ENCODE peak calls at places on chromosome 21, in nine cellular contexts. B is activated CD4-positive, alpha-beta memory T cell treated with anti-CD3 and anti-CD28 coated beads, Interleukin-2, amount 10 ng/mL, durations not matched to agents 7 days and 5 days; H is EL; D is MV-4-11; M is left colon; A is activated naive CD8-positive, alpha-beta T cell treated with anti-CD3 and anti-CD28 coated beads, Interleukin-2, amount 50 U/mL, for 24 hours; V is prostate gland; E is tibial nerve; L is memory B cell. G is an unnamed sample.

GRCh38 chr21:17512245-17513213 is at the start of gene CXADR:
- DNase-seq in B (peak; percentile 76), H (peak; percentile 49), D (no peak), M (peak; percentile 91), A (peak; percentile 72), V (peak; percentile 92), E (no peak), L (peak; percentile 47), G (no peak)

GRCh38 chr21:15063821-15064575 is 802 bp downstream of the NRIP1 start:
- DNase-seq in B (no peak), H (peak; percentile 49), D (no peak), M (peak; percentile 72), A (peak; percentile 43), V (peak; percentile 34), E (peak; percentile 22), L (no peak), G (peak; percentile 67)

GRCh38 chr21:36698160-36699025 is 522 bp upstream of the SIM2 start:
- DNase-seq in B (no peak), H (no peak), D (no peak), M (no peak), A (no peak), V (no peak), E (no peak), L (no peak), G (no peak)

GRCh38 chr21:28675265-28676041 is 317.2 kb downstream of the LTN1 start:
- DNase-seq in B (no peak), H (peak; percentile 19), D (no peak), M (no peak), A (no peak), V (no peak), E (no peak), L (no peak), G (peak; percentile 62)

GRCh38 chr21:44303490-44303981 is 3.7 kb downstream of the PFKL start:
- DNase-seq in B (no peak), H (no peak), D (no peak), M (peak; percentile 85), A (no peak), V (no peak), E (no peak), L (no peak), G (no peak)

GRCh38 chr21:42636931-42637601 is 16.4 kb upstream of the PDE9A start:
- DNase-seq in B (no peak), H (no peak), D (no peak), M (no peak), A (no peak), V (no peak), E (no peak), L (no peak), G (no peak)

GRCh38 chr21:34144224-34144623 is 70.8 kb downstream of the MRPS6 start:
- DNase-seq in B (no peak), H (no peak), D (no peak), M (no peak), A (no peak), V (no peak), E (no peak), L (no peak), G (no peak)

GRCh38 chr21:44084496-44085241 is 22.5 kb upstream of the PWP2 start:
- DNase-seq in B (no peak), H (no peak), D (no peak), M (no peak), A (no peak), V (no peak), E (no peak), L (no peak), G (no peak)

GRCh38 chr21:24590261-24590660 is 1017.0 kb downstream of the MRPL39 start:
- DNase-seq in B (no peak), H (no peak), D (no peak), M (no peak), A (no peak), V (no peak), E (no peak), L (no peak), G (no peak)

GRCh38 chr21:45285266-45285931 is 2.3 kb downstream of the POFUT2 start:
- DNase-seq in B (no peak), H (no peak), D (no peak), M (peak; percentile 3), A (no peak), V (no peak), E (peak; percentile 9), L (no peak), G (no peak)

GRCh38 chr21:38241029-38241740 is 15.6 kb upstream of the KCNJ15 start:
- DNase-seq in B (no peak), H (peak; percentile 54), D (no peak), M (no peak), A (no peak), V (peak; percentile 71), E (no peak), L (no peak), G (peak; percentile 81)

GRCh38 chr21:15250384-15250783 is 185.6 kb upstream of the NRIP1 start:
- DNase-seq in B (no peak), H (peak; percentile 57), D (no peak), M (no peak), A (no peak), V (no peak), E (no peak), L (no peak), G (no peak)

GRCh38 chr21:42513151-42513984 is at the start of gene SLC37A1:
- DNase-seq in B (peak; percentile 51), H (no peak), D (no peak), M (peak; percentile 63), A (peak; percentile 49), V (no peak), E (no peak), L (peak; percentile 49), G (no peak)

GRCh38 chr21:45439901-45440461 is 35.0 kb downstream of the COL18A1 start:
- DNase-seq in B (no peak), H (no peak), D (no peak), M (no peak), A (no peak), V (no peak), E (no peak), L (no peak), G (no peak)

GRCh38 chr21:39667353-39667891 is 54.7 kb downstream of the B3GALT5 start:
- DNase-seq in B (no peak), H (no peak), D (no peak), M (no peak), A (no peak), V (no peak), E (no peak), L (no peak), G (no peak)

GRCh38 chr21:15768045-15768601 is 38.3 kb downstream of the USP25 start:
- DNase-seq in B (no peak), H (peak; percentile 15), D (no peak), M (no peak), A (no peak), V (no peak), E (no peak), L (no peak), G (peak; percentile 29)

GRCh38 chr21:41387042-41387819 is 25.4 kb downstream of the MX2 start:
- DNase-seq in B (no peak), H (no peak), D (no peak), M (no peak), A (no peak), V (no peak), E (no peak), L (no peak), G (no peak)

GRCh38 chr21:45880097-45881068 is 101.2 kb upstream of the COL6A1 start:
- DNase-seq in B (peak; percentile 75), H (peak; percentile 82), D (peak; percentile 67), M (peak; percentile 81), A (peak; percentile 77), V (peak; percentile 39), E (peak; percentile 59), L (peak; percentile 62), G (peak; percentile 77)

GRCh38 chr21:28263974-28264373 is 728.7 kb downstream of the LTN1 start:
- DNase-seq in B (no peak), H (no peak), D (no peak), M (no peak), A (no peak), V (no peak), E (no peak), L (no peak), G (no peak)

GRCh38 chr21:39660596-39660995 is 47.9 kb downstream of the B3GALT5 start:
- DNase-seq in B (no peak), H (peak; percentile 86), D (no peak), M (peak; percentile 47), A (no peak), V (peak; percentile 16), E (no peak), L (no peak), G (peak; percentile 87)

GRCh38 chr21:29481641-29482040 is 182.9 kb downstream of the BACH1 start:
- DNase-seq in B (no peak), H (peak; percentile 83), D (no peak), M (no peak), A (no peak), V (no peak), E (no peak), L (no peak), G (peak; percentile 95)

GRCh38 chr21:40208960-40209359 is 341.7 kb downstream of the PCP4 start:
- DNase-seq in B (no peak), H (no peak), D (no peak), M (no peak), A (no peak), V (no peak), E (no peak), L (no peak), G (no peak)

GRCh38 chr21:17270234-17270633 is 242.6 kb upstream of the CXADR start:
- DNase-seq in B (no peak), H (peak; percentile 20), D (peak; percentile 2), M (no peak), A (no peak), V (peak; percentile 31), E (peak; percentile 24), L (no peak), G (no peak)

GRCh38 chr21:18759267-18759666 is 355.7 kb upstream of the TMPRSS15 start:
- DNase-seq in B (no peak), H (no peak), D (no peak), M (no peak), A (no peak), V (no peak), E (no peak), L (no peak), G (no peak)

GRCh38 chr21:38208118-38208517 is 48.7 kb upstream of the KCNJ15 start:
- DNase-seq in B (no peak), H (no peak), D (no peak), M (no peak), A (no peak), V (no peak), E (no peak), L (no peak), G (no peak)

GRCh38 chr21:14706712-14707111 is 160.6 kb upstream of the SAMSN1 start:
- DNase-seq in B (no peak), H (no peak), D (no peak), M (no peak), A (no peak), V (no peak), E (no peak), L (no peak), G (no peak)

GRCh38 chr21:45975017-45975595 is 6.5 kb upstream of the COL6A1 start:
- DNase-seq in B (no peak), H (peak; percentile 21), D (no peak), M (peak; percentile 37), A (no peak), V (no peak), E (no peak), L (no peak), G (peak; percentile 58)

G was measured in EH.